ENCODE peak calls at places on chromosome 20, in nine cellular contexts. B is endothelial cell of umbilical vein, L is OCI-LY7, A is thyroid gland, U is IMR-90, V is tibial nerve, H is body of pancreas, J is right lobe of liver, E is AG09309. C is an unnamed sample.

GRCh38 chr20:47464380-47465101 is 37.1 kb upstream of the NCOA3 start:
- DNase-seq in A (peak), J (peak), L (no peak), U (peak), B (peak), H (peak), E (peak), V (peak), C (peak)

GRCh38 chr20:52481443-52481842 is 289.9 kb upstream of the ZFP64 start:
- DNase-seq in L (no peak), H (no peak), U (peak), V (no peak), E (no peak), J (no peak), A (no peak), B (peak), C (no peak)

GRCh38 chr20:35607003-35607735 is 8.5 kb upstream of the SPAG4 start:
- DNase-seq in U (no peak), L (peak), B (no peak), H (no peak), J (no peak), A (no peak), E (no peak), V (no peak), C (peak)

GRCh38 chr20:11847827-11848226 is 69.9 kb upstream of the BTBD3 start:
- DNase-seq in V (no peak), H (no peak), E (no peak), B (peak), J (no peak), L (no peak), A (no peak), U (no peak), C (no peak)

GRCh38 chr20:8248051-8248450 is 116.0 kb downstream of the PLCB1 start:
- DNase-seq in H (no peak), E (no peak), V (no peak), A (no peak), J (no peak), B (no peak), L (no peak), U (no peak), C (no peak)

GRCh38 chr20:24461848-24462247 is 7.6 kb upstream of the SYNDIG1 start:
- DNase-seq in V (no peak), E (no peak), H (no peak), U (no peak), B (no peak), A (no peak), L (no peak), J (no peak), C (no peak)

GRCh38 chr20:7924692-7925091 is 15.6 kb downstream of the HAO1 start:
- DNase-seq in B (peak), U (peak), L (no peak), A (no peak), H (no peak), V (no peak), J (no peak), E (peak), C (peak)

GRCh38 chr20:3606021-3606420 is 57.2 kb downstream of the GFRA4 start:
- DNase-seq in U (peak), V (no peak), J (no peak), A (no peak), L (no peak), H (no peak), B (no peak), E (no peak), C (peak)

GRCh38 chr20:401682-402495 is 6.2 kb upstream of the RBCK1 start:
- DNase-seq in B (no peak), E (peak), H (no peak), A (no peak), U (peak), J (peak), V (no peak), L (peak), C (peak)

GRCh38 chr20:12171927-12172581 is 254.4 kb downstream of the BTBD3 start:
- DNase-seq in E (peak), B (no peak), L (no peak), U (peak), J (no peak), H (peak), A (no peak), V (no peak), C (no peak)

GRCh38 chr20:60080401-60080800 is 122.2 kb downstream of the CDH26 start:
- DNase-seq in A (no peak), L (no peak), J (no peak), U (no peak), E (no peak), V (no peak), H (no peak), B (no peak), C (no peak)

GRCh38 chr20:33649201-33649631 is 12.9 kb upstream of the C20orf144 start:
- DNase-seq in H (peak), L (no peak), V (no peak), A (peak), E (no peak), B (no peak), J (no peak), U (no peak), C (no peak)

GRCh38 chr20:38173237-38174156 is 8.4 kb upstream of the TGM2 start:
- DNase-seq in L (no peak), V (no peak), B (peak), H (no peak), J (no peak), A (no peak), E (peak), U (peak), C (peak)

GRCh38 chr20:33211817-33212424 is 5.2 kb upstream of the BPIFA3 start:
- DNase-seq in H (peak), B (peak), L (peak), U (peak), A (peak), V (no peak), J (peak), E (no peak), C (peak)

GRCh38 chr20:54219751-54220426 is 12.0 kb downstream of the PFDN4 start:
- DNase-seq in V (no peak), H (no peak), A (no peak), J (no peak), B (peak), U (peak), L (peak), E (no peak), C (peak)

GRCh38 chr20:54208492-54209044 is 681 bp downstream of the PFDN4 start:
- DNase-seq in H (no peak), V (no peak), J (no peak), U (peak), B (peak), A (no peak), E (no peak), L (peak), C (peak)

GRCh38 chr20:31633339-31633914 is 4.3 kb upstream of the COX4I2 start:
- DNase-seq in V (no peak), U (peak), A (no peak), B (no peak), L (no peak), H (no peak), E (no peak), J (no peak), C (no peak)

GRCh38 chr20:11247943-11248475 is 574.2 kb upstream of the JAG1 start:
- DNase-seq in U (no peak), J (no peak), B (no peak), H (no peak), A (no peak), E (no peak), V (no peak), L (no peak), C (no peak)

GRCh38 chr20:3156811-3157619 is 2.6 kb downstream of the FASTKD5 start:
- DNase-seq in B (no peak), U (peak), H (no peak), E (no peak), J (no peak), A (no peak), L (no peak), V (no peak), C (peak)

GRCh38 chr20:54126809-54127655 is 46.8 kb downstream of the CYP24A1 start:
- DNase-seq in E (no peak), H (no peak), V (no peak), A (no peak), U (no peak), L (no peak), B (no peak), J (no peak), C (peak)

GRCh38 chr20:1804554-1804956 is 90.7 kb upstream of the SIRPA start:
- DNase-seq in E (no peak), B (no peak), L (no peak), A (no peak), U (no peak), H (no peak), J (peak), V (no peak), C (no peak)

GRCh38 chr20:37556538-37556937 is 28.9 kb upstream of the BLCAP start:
- DNase-seq in L (no peak), H (no peak), J (no peak), E (no peak), B (no peak), A (no peak), U (no peak), V (no peak), C (no peak)

DNA sequence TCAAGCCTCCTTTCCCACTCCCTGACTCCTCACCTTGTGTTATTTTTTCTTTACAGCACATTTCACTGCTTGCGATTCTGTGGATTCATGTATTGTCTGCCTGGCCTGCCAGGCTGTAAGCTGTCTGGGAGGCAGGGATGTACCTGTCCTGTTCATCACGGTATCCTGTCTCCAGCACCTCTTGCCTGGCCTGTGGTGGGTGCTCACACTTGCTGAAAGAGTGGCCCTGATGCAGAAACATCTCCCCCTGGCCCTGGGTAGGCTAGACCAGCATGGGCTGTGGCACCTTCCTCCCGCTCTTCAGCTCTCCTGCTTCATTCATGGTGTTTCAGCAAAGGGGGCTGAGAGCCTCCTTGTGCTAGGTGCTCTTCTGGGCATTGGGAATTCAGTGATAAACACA is 60.1 kb upstream of the KCNG1 start:
- DNase-seq in J (no peak), U (no peak), E (no peak), L (no peak), H (no peak), A (no peak), B (no peak), V (no peak), C (no peak)
- H3K4me3 ChIP-seq in J (no peak), U (no peak), E (no peak), L (no peak), H (no peak), A (no peak), B (no peak), V (no peak), C (no peak)

DNA sequence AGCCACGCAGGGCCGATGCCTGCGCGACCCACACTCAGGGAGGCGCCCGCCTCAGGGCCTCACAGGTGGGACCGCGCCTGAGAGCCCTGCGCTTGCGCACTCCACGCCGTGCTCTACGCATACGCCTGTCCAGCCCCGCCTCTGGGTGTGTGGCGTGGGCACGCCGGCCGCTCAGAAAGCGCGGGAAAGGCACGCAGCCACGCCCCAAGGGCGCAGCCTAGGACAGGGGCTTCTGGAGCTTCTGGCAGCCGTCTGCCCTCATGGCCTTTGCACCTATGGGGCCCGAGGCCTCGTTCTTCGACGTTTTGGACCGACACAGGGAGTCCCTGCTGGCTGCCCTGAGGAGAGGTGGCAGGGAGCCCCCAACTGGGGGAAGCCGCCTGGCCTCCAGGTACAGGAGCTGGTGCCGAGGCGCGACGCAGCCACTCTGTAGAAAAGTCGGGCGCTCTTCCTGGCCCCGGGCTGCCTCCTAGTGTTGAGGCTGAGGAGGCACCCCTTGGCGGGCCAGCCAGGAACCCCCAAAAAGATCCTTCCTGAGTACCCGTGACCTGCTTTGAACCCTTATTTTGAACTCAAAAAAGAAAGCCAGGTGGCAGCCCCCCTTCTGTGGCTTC is at the start of gene SPO11:
- DNase-seq in A (no peak), J (no peak), U (no peak), V (no peak), E (no peak), B (no peak), H (peak), L (peak), C (no peak)
- TF ChIP-seq CTCF in A (peak), J (no peak), U (no peak), V (peak), E (no peak), B (no peak), H (no peak), L (peak), C (peak)

GRCh38 chr20:49349078-49349477 is 71.2 kb upstream of the ZNFX1 start:
- DNase-seq in V (no peak), B (no peak), A (no peak), L (no peak), J (no peak), U (no peak), E (no peak), H (no peak), C (peak)
- H3K4me3 ChIP-seq in V (no peak), B (no peak), A (no peak), L (no peak), J (no peak), U (no peak), E (no peak), H (no peak), C (no peak)

DNA sequence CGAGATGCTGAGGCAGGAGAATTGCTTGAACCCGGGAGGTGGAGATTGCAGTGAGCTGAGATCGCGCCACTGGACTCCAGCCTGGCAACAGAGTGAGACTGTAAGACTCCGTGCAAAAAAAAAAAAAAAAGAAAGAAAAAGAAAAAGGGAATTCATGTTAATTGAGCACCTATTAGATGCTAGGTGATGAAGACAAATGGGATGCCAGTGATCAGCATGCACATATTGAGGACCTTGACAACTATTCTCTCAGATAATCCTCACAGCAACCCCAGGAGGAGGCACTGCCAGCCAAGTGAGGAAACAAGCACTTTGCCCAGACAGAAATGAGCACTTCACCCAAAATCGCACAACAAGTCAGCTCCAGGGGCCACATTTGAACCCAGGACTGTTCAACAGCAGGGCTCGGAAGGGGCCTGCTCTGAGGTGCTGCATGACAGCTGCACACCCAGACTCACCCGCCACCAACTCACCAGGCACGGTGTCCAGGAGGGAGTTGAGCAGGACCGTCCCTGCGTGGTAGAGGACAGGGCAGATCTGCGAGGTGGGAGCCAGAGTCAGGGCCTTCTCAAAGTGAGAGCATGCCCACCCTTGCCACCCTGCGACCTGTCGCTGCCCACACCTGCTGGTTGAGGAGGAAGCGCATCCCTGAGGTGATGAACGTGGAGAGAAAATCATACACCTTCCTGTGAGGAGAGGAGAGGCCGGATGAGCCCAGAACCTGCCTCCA is 4.6 kb downstream of the PLTP start:
- DNase-seq in L (no peak), V (no peak), U (no peak), A (no peak), E (no peak), J (no peak), B (no peak), H (no peak), C (no peak)
- TF ChIP-seq CTCF in L (no peak), V (no peak), U (no peak), A (no peak), E (no peak), J (no peak), B (no peak), H (no peak), C (no peak)

GRCh38 chr20:63536241-63536977 is 767 bp downstream of the PTK6 start:
- DNase-seq in H (peak), J (no peak), B (no peak), A (no peak), L (no peak), V (no peak), U (peak), E (no peak), C (peak)
- H3K4me3 ChIP-seq in H (no peak), J (peak), B (no peak), A (no peak), L (no peak), V (peak), U (no peak), E (no peak), C (peak)

GRCh38 chr20:50379049-50379990 is 130.9 kb upstream of the PTPN1 start:
- DNase-seq in A (peak), E (peak), B (peak), L (no peak), H (peak), J (peak), V (peak), U (peak), C (peak)

GRCh38 chr20:50381771-50382593 is 128.2 kb upstream of the PTPN1 start:
- DNase-seq in E (no peak), H (no peak), B (peak), L (peak), J (no peak), U (no peak), V (no peak), A (no peak), C (no peak)

GRCh38 chr20:50381053-50381732 is 129.0 kb upstream of the PTPN1 start:
- DNase-seq in B (no peak), H (no peak), L (no peak), U (no peak), E (no peak), V (no peak), J (no peak), A (no peak), C (no peak)

GRCh38 chr20:50379991-50380696 is 130.0 kb upstream of the PTPN1 start:
- DNase-seq in E (no peak), B (no peak), U (no peak), V (no peak), J (no peak), L (no peak), A (no peak), H (no peak), C (no peak)

DNA sequence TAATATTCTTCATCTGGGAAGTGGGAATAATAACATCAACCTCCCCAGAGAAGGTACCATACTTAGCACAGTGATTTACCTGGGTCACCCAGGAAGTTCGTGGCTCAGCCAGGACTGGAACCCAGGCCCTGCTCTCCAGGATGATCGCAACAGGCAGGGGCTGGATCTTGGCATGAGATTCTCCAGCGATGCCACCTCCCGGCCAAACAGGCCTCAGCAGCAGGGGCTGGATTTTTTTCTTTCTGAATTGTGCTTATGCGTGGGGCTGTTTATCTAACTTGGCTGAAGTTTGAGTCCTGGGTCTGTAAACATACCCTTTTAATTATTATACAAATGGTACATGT is 129.5 kb upstream of the PTPN1 start:
- DNase-seq in A (no peak), H (peak), V (no peak), U (peak), B (peak), E (no peak), J (peak), L (peak), C (peak)
- TF ChIP-seq CTCF in A (peak), H (no peak), V (peak), U (peak), B (peak), E (peak), J (peak), L (peak), C (peak)

GRCh38 chr20:56343861-56344381 is 14.9 kb upstream of the FAM210B start:
- DNase-seq in B (peak), V (no peak), E (no peak), J (peak), U (peak), A (peak), H (peak), L (no peak), C (peak)
- H3K4me3 ChIP-seq in B (no peak), V (peak), E (peak), J (no peak), U (peak), A (no peak), H (no peak), L (no peak), C (no peak)

DNA sequence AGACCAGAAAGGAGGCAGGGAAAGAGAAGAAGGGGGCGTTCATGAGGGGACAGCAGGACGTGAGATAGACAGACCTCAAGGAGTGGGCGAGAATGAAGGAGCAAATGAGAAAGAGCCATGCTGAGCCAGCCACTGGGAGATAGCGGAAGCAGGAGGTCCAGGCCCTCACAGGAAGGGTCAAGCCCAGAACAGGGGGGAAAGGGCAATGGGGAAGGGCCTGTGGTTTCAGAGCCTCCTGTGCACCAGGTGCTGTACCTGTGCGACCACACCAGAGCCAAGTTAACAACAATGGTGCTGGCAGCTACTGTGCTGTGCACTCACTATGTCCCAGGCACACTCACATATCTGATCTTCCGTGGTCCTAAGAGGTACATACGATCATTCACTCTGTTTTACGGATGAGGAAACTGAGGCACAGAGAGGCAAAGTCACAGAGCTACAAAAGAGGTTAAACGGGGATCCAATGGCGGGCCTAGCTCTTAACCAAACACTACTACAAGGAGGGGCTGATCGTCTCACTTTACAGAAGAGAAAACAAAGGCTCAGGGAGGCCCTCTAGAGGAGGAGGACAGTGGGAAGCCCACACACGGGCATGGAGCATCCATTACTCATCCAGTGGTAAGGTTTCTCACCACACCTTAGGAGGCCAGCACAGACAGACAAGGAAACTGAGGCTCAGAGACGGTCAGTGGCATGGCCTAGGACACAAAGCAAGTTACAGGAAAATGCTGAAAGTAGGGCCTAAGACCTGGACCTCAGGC is 129.1 kb downstream of the PREX1 start:
- DNase-seq in V (no peak), B (no peak), H (no peak), L (no peak), U (no peak), J (no peak), A (no peak), E (no peak), C (no peak)
- TF ChIP-seq CTCF in V (no peak), B (no peak), H (no peak), L (peak), U (no peak), J (no peak), A (no peak), E (peak), C (no peak)

GRCh38 chr20:25538838-25539665 is 46.3 kb downstream of the NINL start:
- DNase-seq in E (no peak), V (no peak), L (no peak), A (no peak), B (no peak), H (peak), U (no peak), J (peak), C (no peak)
- H3K4me3 ChIP-seq in E (no peak), V (peak), L (no peak), A (no peak), B (no peak), H (no peak), U (no peak), J (peak), C (no peak)